ENCODE peak calls at places on chromosomes 4 and X, in nine cellular contexts. I is left lung; L is amygdala; J is right lobe of liver; Y is left lobe of liver; P is AML-193; U is brain microvascular endothelial cell; N is lower leg skin; R is activated CD4-positive, alpha-beta memory T cell treated with anti-CD3 and anti-CD28 coated beads for 36 hours. Z is an unnamed sample.

GRCh38 chrX:68415289-68415688 is 18.0 kb downstream of the OPHN1 start:
- DNase-seq in J (no peak), Y (no peak), R (no peak), U (peak; percentile 58), I (no peak), L (no peak), P (no peak), N (no peak), Z (no peak)

GRCh38 chr4:3869661-3870566 is 103.7 kb downstream of the ADRA2C start:
- DNase-seq in U (no peak), P (no peak), I (peak; percentile 49), J (no peak), Y (no peak), N (no peak), L (no peak), R (no peak), Z (peak; percentile 33)

GRCh38 chr4:55008166-55009056 is 117.0 kb downstream of the KDR start:
- DNase-seq in J (peak; percentile 56), N (no peak), R (no peak), L (no peak), P (no peak), Y (no peak), I (peak; percentile 53), U (no peak), Z (no peak)

GRCh38 chr4:156581693-156582092 is 389.9 kb downstream of the PDGFC start:
- DNase-seq in U (no peak), J (no peak), Y (no peak), N (no peak), L (no peak), I (no peak), P (no peak), R (no peak), Z (no peak)

GRCh38 chr4:185265942-185266341 is 56.5 kb downstream of the SNX25 start:
- DNase-seq in U (peak; percentile 71), R (no peak), L (no peak), Y (no peak), J (no peak), P (peak; percentile 5), N (no peak), I (no peak), Z (no peak)

GRCh38 chrX:41922125-41922521 is 1.2 kb downstream of the CASK start:
- DNase-seq in Y (no peak), L (no peak), J (no peak), U (peak; percentile 40), I (no peak), P (no peak), N (no peak), R (peak; percentile 67), Z (no peak)

GRCh38 chr4:40228497-40229365 is 31.9 kb downstream of the RHOH start:
- DNase-seq in R (peak; percentile 56), U (no peak), N (no peak), P (no peak), I (no peak), J (no peak), L (no peak), Y (no peak), Z (no peak)

GRCh38 chr4:147865926-147866325 is 134.0 kb downstream of the ARHGAP10 start:
- DNase-seq in R (no peak), J (no peak), N (no peak), I (no peak), L (no peak), Y (no peak), U (peak; percentile 60), P (no peak), Z (no peak)

GRCh38 chr4:108762559-108763225 is at the start of gene ETNPPL:
- DNase-seq in P (no peak), N (no peak), R (peak; percentile 28), J (peak; percentile 97), L (peak; percentile 61), Y (peak; percentile 97), U (no peak), I (peak; percentile 84), Z (no peak)

GRCh38 chr4:76364763-76365162 is 56.2 kb downstream of the CCDC158 start:
- DNase-seq in U (no peak), N (no peak), I (no peak), L (no peak), J (no peak), P (no peak), R (no peak), Y (no peak), Z (no peak)

GRCh38 chr4:149999485-150000074 is 78.7 kb upstream of the DCLK2 start:
- DNase-seq in I (no peak), L (no peak), R (no peak), N (no peak), U (peak; percentile 68), P (peak; percentile 26), J (no peak), Y (no peak), Z (no peak)

Z was measured in lower lobe of right lung.